ENCODE peak calls at places on chromosomes 16 and 17, in seven cellular contexts. X is H1, P is aorta, N is body of pancreas, U is vagina, A is cardiac muscle cell, D is suprapubic skin. G is an unnamed sample.

GRCh38 chr16:50763211-50763610 is 21.3 kb downstream of the CYLD start:
- DNase-seq in N (no peak), A (no peak), U (no peak), D (no peak), X (no peak), P (no peak), G (no peak)

GRCh38 chr17:45136846-45137560 is 1.5 kb downstream of the ACBD4 start:
- DNase-seq in X (no peak), N (no peak), P (peak; percentile 63), U (no peak), D (no peak), A (no peak), G (no peak)

GRCh38 chr17:36827056-36827455 is 110.2 kb upstream of the LHX1 start:
- DNase-seq in P (peak; percentile 30), U (no peak), N (no peak), X (no peak), A (no peak), D (no peak), G (no peak)

GRCh38 chr17:79218825-79219200 is 144.2 kb downstream of the ENGASE start:
- DNase-seq in X (no peak), P (no peak), U (no peak), N (no peak), D (no peak), A (no peak), G (no peak)

GRCh38 chr17:75514299-75515228 is 773 bp downstream of the CASKIN2 start:
- DNase-seq in A (peak; percentile 56), D (no peak), U (no peak), P (no peak), X (peak; percentile 64), N (peak; percentile 76), G (no peak)

GRCh38 chr16:30041841-30042240 is 10.8 kb upstream of the TLCD3B start:
- DNase-seq in U (no peak), P (no peak), A (peak; percentile 39), X (no peak), D (no peak), N (no peak), G (no peak)

GRCh38 chr17:1298616-1299015 is 19.2 kb downstream of the TRARG1 start:
- DNase-seq in U (no peak), D (no peak), X (peak; percentile 73), P (no peak), N (peak; percentile 22), A (peak; percentile 40), G (no peak)

GRCh38 chr17:13500947-13501346 is 100.8 kb downstream of the HS3ST3A1 start:
- DNase-seq in U (no peak), N (no peak), X (no peak), P (no peak), D (no peak), A (no peak), G (no peak)

GRCh38 chr17:74177018-74177450 is 26.4 kb upstream of the RPL38 start:
- DNase-seq in N (no peak), U (no peak), A (no peak), P (peak; percentile 19), X (no peak), D (no peak), G (peak; percentile 41)

GRCh38 chr17:70622382-70623260 is 453.3 kb downstream of the KCNJ2 start:
- DNase-seq in A (peak; percentile 47), X (peak; percentile 81), D (no peak), N (peak; percentile 53), U (no peak), P (no peak), G (peak; percentile 73)

GRCh38 chr16:72537684-72538083 is 365.7 kb upstream of the PMFBP1 start:
- DNase-seq in N (no peak), U (no peak), D (no peak), X (no peak), A (no peak), P (no peak), G (no peak)

GRCh38 chr17:20171741-20172377 is 162.7 kb downstream of the SPECC1 start:
- DNase-seq in U (no peak), A (peak; percentile 49), P (no peak), N (no peak), D (no peak), X (no peak), G (no peak)

GRCh38 chr16:53465606-53466290 is 31.5 kb downstream of the RBL2 start:
- DNase-seq in P (no peak), U (no peak), A (no peak), X (no peak), D (no peak), N (peak; percentile 30), G (no peak)

GRCh38 chr16:85457366-85457765 is 155.8 kb upstream of the GSE1 start:
- DNase-seq in D (no peak), A (no peak), U (no peak), P (no peak), X (no peak), N (no peak), G (no peak)

GRCh38 chr16:79865918-79866317 is 265.4 kb upstream of the MAF start:
- DNase-seq in D (no peak), U (no peak), P (no peak), N (no peak), A (no peak), X (no peak), G (no peak)

GRCh38 chr16:68287276-68288251 is 23.2 kb downstream of the SLC7A6OS start:
- DNase-seq in U (no peak), P (peak; percentile 91), N (peak; percentile 45), A (no peak), X (no peak), D (peak; percentile 88), G (no peak)

GRCh38 chr17:13520899-13521572 is 80.7 kb downstream of the HS3ST3A1 start:
- DNase-seq in U (no peak), D (no peak), P (no peak), A (no peak), N (no peak), X (no peak), G (no peak)

GRCh38 chr17:29659155-29659554 is 36.4 kb upstream of the CORO6 start:
- DNase-seq in U (no peak), D (no peak), N (no peak), P (no peak), A (no peak), X (no peak), G (no peak)

GRCh38 chr16:21194771-21195301 is 16.5 kb downstream of the ZP2 start:
- DNase-seq in A (no peak), X (no peak), P (no peak), N (no peak), U (no peak), D (no peak), G (peak; percentile 69)

DNA sequence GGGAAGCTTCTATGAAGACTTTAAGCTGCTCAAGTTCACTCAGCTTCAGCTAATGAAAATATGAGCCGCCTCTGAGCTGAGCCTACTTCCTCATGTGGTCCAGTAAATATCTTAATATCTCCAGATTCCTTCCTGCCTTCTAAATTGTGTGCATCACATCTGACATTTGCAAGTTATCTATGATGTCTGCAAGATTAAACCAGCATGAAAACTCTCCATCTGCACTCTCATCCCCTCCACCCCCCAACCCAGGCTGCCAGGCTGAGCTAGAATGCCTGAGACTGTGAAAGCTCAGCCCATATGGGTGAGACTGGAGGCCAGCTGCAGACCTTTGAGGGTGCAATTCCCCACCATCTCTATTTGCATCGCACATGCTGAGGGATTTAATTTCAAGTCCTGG is 82.9 kb downstream of the ASIC2 start:
- DNase-seq in P (no peak), D (no peak), U (no peak), A (no peak), X (no peak), N (no peak), G (no peak)
- H3K27me3 ChIP-seq in P (no peaks in the 10 kb centered on the region), D (peaks cover 29% of the 10 kb centered on the region), U (no peaks in the 10 kb centered on the region), A (no peaks in the 10 kb centered on the region), X (no peaks in the 10 kb centered on the region), N (no peaks in the 10 kb centered on the region), G (peaks cover 9% of the 10 kb centered on the region)

GRCh38 chr17:57956311-57957119 is 1.3 kb upstream of the CUEDC1 start:
- DNase-seq in P (peak; percentile 41), N (no peak), D (peak; percentile 60), U (peak; percentile 58), X (peak; percentile 54), A (no peak), G (no peak)

GRCh38 chr17:57954421-57955182 is 610 bp downstream of the CUEDC1 start:
- DNase-seq in A (peak; percentile 77), D (peak; percentile 90), N (peak; percentile 71), P (peak; percentile 95), X (peak; percentile 73), U (no peak), G (peak; percentile 65)

GRCh38 chr17:57953703-57954420 is 1.4 kb downstream of the CUEDC1 start:
- DNase-seq in P (peak; percentile 55), X (no peak), U (no peak), D (no peak), N (no peak), A (no peak), G (no peak)

GRCh38 chr17:57955183-57955952 is at the start of gene CUEDC1:
- DNase-seq in D (no peak), N (peak; percentile 85), A (peak; percentile 86), X (peak; percentile 82), U (no peak), P (peak; percentile 95), G (peak; percentile 73)

GRCh38 chr17:57953219-57953618 is 2.0 kb downstream of the CUEDC1 start:
- DNase-seq in U (no peak), D (no peak), A (no peak), P (peak; percentile 12), N (no peak), X (no peak), G (no peak)
- H3K4me3 ChIP-seq in U (no peak overlapping the region), D (no peak overlapping the region), A (no peak overlapping the region), P (no peak overlapping the region), N (no peak overlapping the region), X (no peak overlapping the region), G (no peak overlapping the region)

DNA sequence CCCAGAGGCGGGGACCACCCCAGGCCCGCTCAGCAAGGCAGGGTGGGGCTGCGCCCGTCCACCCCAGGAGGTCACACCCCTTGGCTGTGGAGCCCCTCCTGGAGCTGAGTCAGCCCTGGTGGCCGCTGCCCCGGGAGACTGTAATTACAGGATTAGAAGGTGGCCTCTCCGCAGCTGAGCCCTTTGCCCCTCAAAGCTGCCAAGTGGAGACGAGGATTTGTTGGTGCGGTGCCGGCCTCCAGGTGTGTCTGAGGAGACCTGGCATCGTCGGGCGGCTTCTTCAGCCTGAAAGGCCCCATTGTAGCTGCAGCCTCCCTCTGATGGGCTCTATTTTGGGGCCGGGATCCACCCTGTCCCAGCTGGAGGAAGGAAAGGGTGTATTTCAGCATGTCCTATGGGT is 22.7 kb upstream of the SPNS2 start:
- DNase-seq in P (no peak), A (no peak), N (no peak), D (no peak), U (no peak), X (no peak), G (no peak)
- H3K27me3 ChIP-seq in P (no peaks in the 10 kb centered on the region), A (no peaks in the 10 kb centered on the region), N (no peaks in the 10 kb centered on the region), D (peaks cover 6% of the 10 kb centered on the region), U (no peaks in the 10 kb centered on the region), X (no peaks in the 10 kb centered on the region), G (no peaks in the 10 kb centered on the region)

GRCh38 chr17:50534979-50535326 is 2.4 kb downstream of the EPN3 start:
- DNase-seq in A (no peak), D (no peak), N (no peak), X (no peak), U (no peak), P (no peak), G (no peak)

GRCh38 chr17:50533185-50533584 is 650 bp downstream of the EPN3 start:
- DNase-seq in A (no peak), P (no peak), D (no peak), N (peak; percentile 44), X (peak; percentile 66), U (no peak), G (no peak)

GRCh38 chr17:50534222-50534978 is 1.9 kb downstream of the EPN3 start:
- DNase-seq in X (peak; percentile 74), U (no peak), P (no peak), D (no peak), N (peak; percentile 82), A (no peak), G (no peak)

GRCh38 chr17:50532452-50533024 is at the start of gene EPN3:
- DNase-seq in X (peak; percentile 78), U (no peak), N (peak; percentile 89), P (no peak), D (no peak), A (peak; percentile 55), G (no peak)

GRCh38 chr17:50533720-50534148 is 1.2 kb downstream of the EPN3 start:
- DNase-seq in N (peak; percentile 91), U (no peak), X (peak; percentile 69), D (no peak), P (no peak), A (peak; percentile 54), G (peak; percentile 47)
- H3K4me3 ChIP-seq in N (peak overlapping the region; percentile 28), U (peak overlapping the region; percentile 45), X (peak overlapping the region; percentile 75), D (peak overlapping the region; percentile 51), P (no peak overlapping the region), A (no peak overlapping the region), G (peak overlapping the region; percentile 37)

G was measured in dorsolateral prefrontal cortex.